ENCODE peak calls at places on chromosomes 2 and 18, in four cellular contexts. One of them, this sample, is unnamed.

GRCh38 chr2:174575124-174575776 is 22.4 kb downstream of the WIPF1 start:
- DNase-seq in activated CD4-positive, CD25-positive, alpha-beta regulatory T cell treated with anti-CD3 and anti-CD28 coated beads, Interleukin-2, amount 50 U/mL, for 72 hours: no peak
- DNase-seq in activated CD4-positive, alpha-beta T cell treated with anti-CD3 and anti-CD28 coated beads for 24 hours: no peak
- DNase-seq in stimulated activated CD4-positive, alpha-beta T cell treated with anti-CD3 and anti-CD28 coated beads, Interleukin-2, amount 100 ng/mL, for 48 hours: no peak
- DNase-seq in this sample: no peak

GRCh38 chr2:144370937-144371584 is 148.9 kb downstream of the ZEB2 start:
- DNase-seq in activated CD4-positive, CD25-positive, alpha-beta regulatory T cell treated with anti-CD3 and anti-CD28 coated beads, Interleukin-2, amount 50 U/mL, for 72 hours: no peak
- DNase-seq in activated CD4-positive, alpha-beta T cell treated with anti-CD3 and anti-CD28 coated beads for 24 hours: no peak
- DNase-seq in stimulated activated CD4-positive, alpha-beta T cell treated with anti-CD3 and anti-CD28 coated beads, Interleukin-2, amount 100 ng/mL, for 48 hours: no peak
- DNase-seq in this sample: peak; percentile 27

GRCh38 chr2:32711219-32711618 is 83.4 kb downstream of the TTC27 start:
- DNase-seq in activated CD4-positive, CD25-positive, alpha-beta regulatory T cell treated with anti-CD3 and anti-CD28 coated beads, Interleukin-2, amount 50 U/mL, for 72 hours: no peak
- DNase-seq in activated CD4-positive, alpha-beta T cell treated with anti-CD3 and anti-CD28 coated beads for 24 hours: no peak
- DNase-seq in stimulated activated CD4-positive, alpha-beta T cell treated with anti-CD3 and anti-CD28 coated beads, Interleukin-2, amount 100 ng/mL, for 48 hours: no peak
- DNase-seq in this sample: peak; percentile 64

GRCh38 chr2:240254337-240255164 is 114.1 kb upstream of the OTOS start:
- DNase-seq in activated CD4-positive, CD25-positive, alpha-beta regulatory T cell treated with anti-CD3 and anti-CD28 coated beads, Interleukin-2, amount 50 U/mL, for 72 hours: no peak
- DNase-seq in activated CD4-positive, alpha-beta T cell treated with anti-CD3 and anti-CD28 coated beads for 24 hours: no peak
- DNase-seq in stimulated activated CD4-positive, alpha-beta T cell treated with anti-CD3 and anti-CD28 coated beads, Interleukin-2, amount 100 ng/mL, for 48 hours: no peak
- DNase-seq in this sample: no peak

GRCh38 chr2:196729418-196729817 is 70.1 kb downstream of the GTF3C3 start:
- DNase-seq in activated CD4-positive, CD25-positive, alpha-beta regulatory T cell treated with anti-CD3 and anti-CD28 coated beads, Interleukin-2, amount 50 U/mL, for 72 hours: no peak
- DNase-seq in activated CD4-positive, alpha-beta T cell treated with anti-CD3 and anti-CD28 coated beads for 24 hours: no peak
- DNase-seq in stimulated activated CD4-positive, alpha-beta T cell treated with anti-CD3 and anti-CD28 coated beads, Interleukin-2, amount 100 ng/mL, for 48 hours: no peak
- DNase-seq in this sample: no peak

GRCh38 chr18:21295101-21295500 is 53.1 kb downstream of the GREB1L start:
- DNase-seq in activated CD4-positive, CD25-positive, alpha-beta regulatory T cell treated with anti-CD3 and anti-CD28 coated beads, Interleukin-2, amount 50 U/mL, for 72 hours: no peak
- DNase-seq in activated CD4-positive, alpha-beta T cell treated with anti-CD3 and anti-CD28 coated beads for 24 hours: no peak
- DNase-seq in stimulated activated CD4-positive, alpha-beta T cell treated with anti-CD3 and anti-CD28 coated beads, Interleukin-2, amount 100 ng/mL, for 48 hours: no peak
- DNase-seq in this sample: no peak

GRCh38 chr2:177783835-177784448 is 288.6 kb downstream of the PDE11A start:
- DNase-seq in activated CD4-positive, CD25-positive, alpha-beta regulatory T cell treated with anti-CD3 and anti-CD28 coated beads, Interleukin-2, amount 50 U/mL, for 72 hours: no peak
- DNase-seq in activated CD4-positive, alpha-beta T cell treated with anti-CD3 and anti-CD28 coated beads for 24 hours: no peak
- DNase-seq in stimulated activated CD4-positive, alpha-beta T cell treated with anti-CD3 and anti-CD28 coated beads, Interleukin-2, amount 100 ng/mL, for 48 hours: no peak
- DNase-seq in this sample: peak; percentile 52

GRCh38 chr2:71843391-71843850 is 304.2 kb downstream of the CYP26B1 start:
- DNase-seq in activated CD4-positive, CD25-positive, alpha-beta regulatory T cell treated with anti-CD3 and anti-CD28 coated beads, Interleukin-2, amount 50 U/mL, for 72 hours: no peak
- DNase-seq in activated CD4-positive, alpha-beta T cell treated with anti-CD3 and anti-CD28 coated beads for 24 hours: no peak
- DNase-seq in stimulated activated CD4-positive, alpha-beta T cell treated with anti-CD3 and anti-CD28 coated beads, Interleukin-2, amount 100 ng/mL, for 48 hours: no peak
- DNase-seq in this sample: peak; percentile 56

GRCh38 chr2:225916692-225917091 is 517.2 kb downstream of the NYAP2 start:
- DNase-seq in activated CD4-positive, CD25-positive, alpha-beta regulatory T cell treated with anti-CD3 and anti-CD28 coated beads, Interleukin-2, amount 50 U/mL, for 72 hours: no peak
- DNase-seq in activated CD4-positive, alpha-beta T cell treated with anti-CD3 and anti-CD28 coated beads for 24 hours: no peak
- DNase-seq in stimulated activated CD4-positive, alpha-beta T cell treated with anti-CD3 and anti-CD28 coated beads, Interleukin-2, amount 100 ng/mL, for 48 hours: no peak
- DNase-seq in this sample: no peak

GRCh38 chr2:241802806-241803318 is 6.1 kb upstream of the NEU4 start:
- DNase-seq in activated CD4-positive, CD25-positive, alpha-beta regulatory T cell treated with anti-CD3 and anti-CD28 coated beads, Interleukin-2, amount 50 U/mL, for 72 hours: peak; percentile 30
- DNase-seq in activated CD4-positive, alpha-beta T cell treated with anti-CD3 and anti-CD28 coated beads for 24 hours: no peak
- DNase-seq in stimulated activated CD4-positive, alpha-beta T cell treated with anti-CD3 and anti-CD28 coated beads, Interleukin-2, amount 100 ng/mL, for 48 hours: no peak
- DNase-seq in this sample: no peak

GRCh38 chr18:41899535-41899934 is 55.5 kb upstream of the PIK3C3 start:
- DNase-seq in activated CD4-positive, CD25-positive, alpha-beta regulatory T cell treated with anti-CD3 and anti-CD28 coated beads, Interleukin-2, amount 50 U/mL, for 72 hours: no peak
- DNase-seq in activated CD4-positive, alpha-beta T cell treated with anti-CD3 and anti-CD28 coated beads for 24 hours: no peak
- DNase-seq in stimulated activated CD4-positive, alpha-beta T cell treated with anti-CD3 and anti-CD28 coated beads, Interleukin-2, amount 100 ng/mL, for 48 hours: no peak
- DNase-seq in this sample: no peak

GRCh38 chr2:3644246-3644525 is 13.8 kb upstream of the ALLC start:
- DNase-seq in activated CD4-positive, CD25-positive, alpha-beta regulatory T cell treated with anti-CD3 and anti-CD28 coated beads, Interleukin-2, amount 50 U/mL, for 72 hours: no peak
- DNase-seq in activated CD4-positive, alpha-beta T cell treated with anti-CD3 and anti-CD28 coated beads for 24 hours: no peak
- DNase-seq in stimulated activated CD4-positive, alpha-beta T cell treated with anti-CD3 and anti-CD28 coated beads, Interleukin-2, amount 100 ng/mL, for 48 hours: no peak
- DNase-seq in this sample: no peak

GRCh38 chr2:149552830-149553229 is 34.7 kb downstream of the MMADHC start:
- DNase-seq in activated CD4-positive, CD25-positive, alpha-beta regulatory T cell treated with anti-CD3 and anti-CD28 coated beads, Interleukin-2, amount 50 U/mL, for 72 hours: no peak
- DNase-seq in activated CD4-positive, alpha-beta T cell treated with anti-CD3 and anti-CD28 coated beads for 24 hours: no peak
- DNase-seq in stimulated activated CD4-positive, alpha-beta T cell treated with anti-CD3 and anti-CD28 coated beads, Interleukin-2, amount 100 ng/mL, for 48 hours: no peak
- DNase-seq in this sample: no peak

This sample was measured in adipocyte.